ENCODE peak calls at places on chromosomes 1 and 21, in seven cellular contexts. A is CD14-positive monocyte, G is left lung, R is chondrocyte, C is AG04450, U is astrocyte of the cerebellum, N is fibroblast of villous mesenchyme. H is an unnamed sample.

GRCh38 chr1:44835738-44836675 is 7.0 kb downstream of the PTCH2 start:
- DNase-seq in A (peak), G (peak), R (no peak), C (peak), U (peak), N (peak), H (peak)

GRCh38 chr1:217965156-217965786 is 319.8 kb upstream of the RRP15 start:
- DNase-seq in A (no peak), G (peak), R (no peak), C (no peak), U (no peak), N (no peak), H (no peak)

GRCh38 chr1:117181630-117182041 is 29.1 kb downstream of the VTCN1 start:
- DNase-seq in A (no peak), G (no peak), R (no peak), C (no peak), U (no peak), N (no peak), H (no peak)

GRCh38 chr1:85850238-85850637 is 142.0 kb upstream of the ZNHIT6 start:
- DNase-seq in A (no peak), G (no peak), R (no peak), C (peak), U (peak), N (peak), H (peak)

GRCh38 chr1:5927506-5928370 is 64.5 kb downstream of the NPHP4 start:
- DNase-seq in A (no peak), G (no peak), R (peak), C (no peak), U (no peak), N (no peak), H (no peak)

GRCh38 chr21:36892201-36892600 is 74.3 kb downstream of the HLCS start:
- DNase-seq in A (no peak), G (no peak), R (no peak), C (no peak), U (no peak), N (no peak), H (no peak)

GRCh38 chr1:25994402-25994801 is 3.5 kb downstream of the PAFAH2 start:
- DNase-seq in A (no peak), G (no peak), R (no peak), C (no peak), U (no peak), N (no peak), H (no peak)

GRCh38 chr1:61490924-61491323 is 234.0 kb downstream of the TM2D1 start:
- DNase-seq in A (no peak), G (no peak), R (no peak), C (no peak), U (no peak), N (no peak), H (no peak)

GRCh38 chr1:161172776-161173376 is 4.4 kb downstream of the B4GALT3 start:
- DNase-seq in A (no peak), G (no peak), R (peak), C (peak), U (peak), N (peak), H (no peak)

GRCh38 chr1:94119796-94120590 is 955 bp downstream of the ABCA4 start:
- DNase-seq in A (no peak), G (no peak), R (no peak), C (no peak), U (no peak), N (no peak), H (no peak)

GRCh38 chr1:26279598-26280332 is at the start of gene SH3BGRL3:
- DNase-seq in A (peak), G (peak), R (no peak), C (peak), U (no peak), N (peak), H (peak)

GRCh38 chr1:81802601-81803422 is 2.1 kb downstream of the ADGRL2 start:
- DNase-seq in A (no peak), G (peak), R (peak), C (no peak), U (no peak), N (peak), H (peak)

GRCh38 chr21:45545691-45546531 is 3.7 kb upstream of the SLC19A1 start:
- DNase-seq in A (no peak), G (peak), R (no peak), C (no peak), U (no peak), N (no peak), H (no peak)

GRCh38 chr1:32993215-32993566 is 28.6 kb upstream of the RNF19B start:
- DNase-seq in A (peak), G (no peak), R (no peak), C (no peak), U (no peak), N (no peak), H (no peak)

GRCh38 chr1:32676945-32677344 is 25.6 kb downstream of the SYNC start:
- DNase-seq in A (no peak), G (no peak), R (no peak), C (no peak), U (no peak), N (no peak), H (no peak)

GRCh38 chr1:223635236-223635635 is 30.3 kb downstream of the CAPN8 start:
- DNase-seq in A (no peak), G (no peak), R (no peak), C (no peak), U (no peak), N (no peak), H (no peak)

GRCh38 chr1:99122039-99122438 is 117.4 kb upstream of the PLPPR5 start:
- DNase-seq in A (no peak), G (no peak), R (no peak), C (no peak), U (no peak), N (no peak), H (peak)

GRCh38 chr1:200367841-200368534 is 41.8 kb downstream of the ZNF281 start:
- DNase-seq in A (peak), G (no peak), R (no peak), C (peak), U (peak), N (peak), H (peak)

GRCh38 chr1:176557543-176558258 is 94.7 kb downstream of the PAPPA2 start:
- DNase-seq in A (no peak), G (no peak), R (no peak), C (no peak), U (no peak), N (no peak), H (peak)

GRCh38 chr1:154276797-154277196 is 4.4 kb downstream of the HAX1 start:
- DNase-seq in A (no peak), G (no peak), R (no peak), C (no peak), U (no peak), N (no peak), H (no peak)

GRCh38 chr1:64572222-64572900 is 102.4 kb downstream of the CACHD1 start:
- DNase-seq in A (no peak), G (no peak), R (no peak), C (no peak), U (no peak), N (no peak), H (peak)

GRCh38 chr1:25799758-25800537 is at the start of gene SELENON:
- DNase-seq in A (no peak), G (peak), R (no peak), C (no peak), U (no peak), N (peak), H (peak)

GRCh38 chr1:228913649-228914048 is 178.4 kb downstream of the RHOU start:
- DNase-seq in A (no peak), G (no peak), R (no peak), C (no peak), U (no peak), N (no peak), H (no peak)

GRCh38 chr1:51936531-51936930 is 54.0 kb downstream of the RAB3B start:
- DNase-seq in A (no peak), G (no peak), R (no peak), C (no peak), U (no peak), N (peak), H (peak)
- TF ChIP-seq CTCF in A (no peak), G (no peak), R (peak), C (peak), U (peak), N (peak), H (peak)

GRCh38 chr1:15578921-15579682 is 5.7 kb downstream of the AGMAT start:
- DNase-seq in A (no peak), G (no peak), R (no peak), C (no peak), U (no peak), N (no peak), H (no peak)

GRCh38 chr1:15583016-15583706 is 1.7 kb downstream of the AGMAT start:
- DNase-seq in A (no peak), G (no peak), R (no peak), C (no peak), U (no peak), N (no peak), H (no peak)

GRCh38 chr1:15579683-15580047 is 5.2 kb downstream of the AGMAT start:
- DNase-seq in A (no peak), G (no peak), R (no peak), C (no peak), U (no peak), N (no peak), H (no peak)

DNA sequence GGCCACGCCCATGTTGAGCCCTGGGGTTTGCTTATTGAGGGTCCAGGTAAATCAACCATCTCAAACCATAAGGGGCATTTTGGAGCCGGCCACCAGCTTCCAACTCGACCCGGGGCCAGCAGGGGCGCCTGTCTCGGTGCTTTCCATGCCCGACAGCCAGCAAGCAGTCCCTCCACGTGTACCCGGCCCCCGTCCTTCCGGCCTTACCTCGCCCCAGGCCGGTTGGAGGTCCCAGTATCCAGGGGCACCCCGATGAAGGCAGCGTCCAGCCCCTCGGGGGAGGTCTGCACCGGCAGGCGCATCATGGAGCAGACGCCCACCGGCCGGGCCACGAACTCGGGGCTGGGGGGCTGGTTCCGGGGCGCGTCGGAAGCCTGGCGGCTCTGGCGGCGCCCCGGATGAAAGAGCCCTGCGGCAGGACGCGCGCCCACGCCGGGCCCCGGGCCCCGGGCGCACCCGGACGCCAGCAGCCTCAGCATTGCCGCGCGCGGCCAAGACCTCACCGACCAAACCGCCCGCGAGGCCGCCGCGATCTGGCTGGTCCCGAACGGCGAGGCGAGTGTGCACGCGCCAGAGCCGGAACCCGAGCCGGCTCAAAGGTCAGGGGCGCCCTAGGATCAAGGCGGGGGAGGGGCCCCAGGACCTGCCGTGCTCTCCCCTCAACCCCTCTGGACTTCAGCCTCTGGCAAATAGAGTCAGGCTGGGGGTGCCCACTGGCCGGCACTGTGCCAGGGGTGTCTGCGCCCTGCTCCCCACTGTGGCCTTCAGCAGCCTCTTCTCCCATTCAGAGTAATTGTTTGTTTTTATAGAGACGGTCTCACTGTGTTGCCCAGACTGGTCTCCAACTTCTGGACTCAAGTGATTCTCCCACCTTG is at the start of gene AGMAT:
- DNase-seq in A (no peak), G (peak), R (no peak), C (no peak), U (no peak), N (no peak), H (no peak)
- TF ChIP-seq CTCF in A (peak), G (no peak), R (peak), C (peak), U (peak), N (peak), H (peak)

DNA sequence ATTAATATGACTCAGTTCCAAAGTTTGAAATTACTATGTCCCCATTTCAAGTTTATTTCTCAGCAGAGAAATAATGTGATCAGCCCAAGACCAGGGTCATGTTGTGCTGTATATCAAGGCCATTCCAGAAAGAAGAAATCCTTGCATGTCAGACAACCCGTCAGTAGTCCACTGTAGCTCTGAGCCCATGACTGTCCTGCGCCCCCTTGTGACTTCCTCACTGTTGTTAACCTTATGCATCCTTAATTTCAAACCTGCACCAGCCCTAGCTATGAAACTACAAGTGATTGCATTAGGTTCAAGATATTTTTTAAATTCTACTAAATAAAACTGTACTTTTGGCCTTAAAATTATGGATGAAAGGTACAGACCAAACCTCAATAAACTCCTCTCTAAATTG is 133.0 kb downstream of the LRRC7 start:
- DNase-seq in A (no peak), G (no peak), R (no peak), C (no peak), U (no peak), N (peak), H (peak)
- TF ChIP-seq CTCF in A (no peak), G (no peak), R (peak), C (peak), U (peak), N (peak), H (peak)

DNA sequence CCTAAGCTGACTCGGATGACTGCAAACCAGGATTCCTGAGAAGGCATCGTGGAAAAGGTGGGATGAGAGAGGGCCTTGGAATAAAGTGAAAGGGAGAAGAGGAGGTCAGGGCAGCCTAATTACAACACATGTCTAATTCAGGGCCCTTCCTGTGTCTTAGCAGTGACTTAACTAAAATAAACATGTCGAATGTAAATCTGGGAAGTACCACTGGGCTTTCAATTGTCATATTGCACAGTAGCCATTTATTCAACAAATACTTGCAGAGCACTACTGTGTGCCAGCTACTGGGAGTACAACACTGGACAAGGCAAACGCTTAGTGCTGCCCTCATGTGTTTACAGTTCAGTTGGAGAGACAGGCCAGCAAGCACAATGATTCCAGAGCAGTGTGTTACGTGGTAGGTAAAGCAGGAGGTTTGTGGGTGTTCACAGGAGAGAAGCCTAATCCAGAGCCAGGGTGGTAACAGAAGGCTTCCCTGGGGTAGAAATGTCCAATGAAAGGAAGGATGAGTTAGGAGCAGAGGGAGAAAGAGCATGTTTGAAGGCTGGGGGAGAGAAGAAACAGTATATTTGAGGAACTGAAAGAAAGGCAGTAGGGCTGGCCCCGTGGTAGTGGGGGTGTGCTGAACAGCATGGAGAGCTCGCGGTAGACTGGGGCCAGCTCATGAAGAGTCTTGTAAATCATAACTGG is 38.0 kb upstream of the RASAL2 start:
- DNase-seq in A (peak), G (no peak), R (no peak), C (no peak), U (no peak), N (no peak), H (peak)
- TF ChIP-seq CTCF in A (no peak), G (no peak), R (peak), C (no peak), U (no peak), N (no peak), H (peak)

GRCh38 chr1:46544561-46545240 is 6.7 kb downstream of the KNCN start:
- DNase-seq in A (no peak), G (peak), R (peak), C (no peak), U (no peak), N (no peak), H (no peak)
- TF ChIP-seq CTCF in A (no peak), G (no peak), R (peak), C (no peak), U (no peak), N (peak), H (peak)

GRCh38 chr1:188128761-188129160 is 1300.0 kb downstream of the PLA2G4A start:
- DNase-seq in A (no peak), G (no peak), R (no peak), C (no peak), U (no peak), N (peak), H (peak)
- TF ChIP-seq CTCF in A (no peak), G (no peak), R (peak), C (peak), U (peak), N (peak), H (peak)

DNA sequence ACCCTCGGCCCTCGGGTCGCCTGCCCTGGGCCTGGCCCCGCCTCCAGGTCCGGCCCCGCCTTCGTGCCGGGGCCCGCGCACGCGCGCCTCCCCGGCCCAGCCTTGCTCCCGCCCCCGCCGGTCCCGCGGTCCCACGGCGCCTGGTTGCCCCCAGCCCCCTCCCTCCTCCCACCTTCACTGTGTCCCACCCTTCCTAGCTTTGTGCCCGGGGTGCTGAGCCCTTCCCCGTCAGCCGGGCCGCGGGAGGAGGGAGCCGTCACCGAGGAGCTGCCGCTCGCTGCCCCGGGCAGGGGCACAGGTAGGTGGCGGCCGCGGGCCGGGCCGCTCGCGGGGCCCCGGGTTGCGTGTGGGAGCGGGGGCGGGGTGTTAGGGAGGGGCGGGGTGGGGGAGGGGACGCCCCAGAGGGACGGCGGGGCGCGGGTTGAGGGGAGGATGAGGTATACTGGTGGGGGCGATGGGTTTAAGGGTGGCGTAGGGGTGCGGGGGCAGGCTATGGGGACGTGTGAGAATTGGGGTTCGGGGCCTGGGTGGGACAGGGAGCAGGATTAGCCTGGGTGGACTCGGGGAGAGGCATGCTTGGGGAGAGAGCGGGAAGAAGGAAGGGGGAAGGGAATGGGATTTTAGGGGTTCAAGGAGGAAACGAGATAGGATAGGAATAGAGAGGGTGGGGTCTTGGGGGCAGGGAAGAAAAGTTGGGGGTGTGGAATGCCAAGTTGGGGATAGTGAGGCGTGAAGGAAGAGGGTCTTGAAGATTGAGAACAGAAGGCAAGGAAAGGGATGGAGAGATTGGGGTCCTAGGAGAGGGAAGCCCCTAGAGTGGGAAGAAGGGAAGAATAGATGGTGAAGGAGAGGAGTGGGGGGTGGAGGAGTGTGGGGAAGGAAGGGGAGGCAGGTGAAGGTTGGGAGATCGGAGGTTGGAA is at the start of gene LRRC42:
- DNase-seq in A (no peak), G (no peak), R (no peak), C (no peak), U (no peak), N (no peak), H (no peak)
- TF ChIP-seq CTCF in A (no peak), G (no peak), R (peak), C (peak), U (peak), N (peak), H (peak)

H was measured in epithelial cell of esophagus.